ENCODE peak calls at places on chromosomes 12 and 14, in six cellular contexts. D, I, R, W, K and N are unnamed samples.

GRCh38 chr12:124625867-124626675 is 58.7 kb upstream of the NCOR2 start:
- DNase-seq in D (peak; percentile 76), R (peak; percentile 70), K (peak; percentile 91), W (peak; percentile 16), I (no peak), N (no peak)

GRCh38 chr12:51181558-51181957 is 8.6 kb upstream of the TFCP2 start:
- DNase-seq in R (no peak), D (no peak), I (no peak), W (no peak), K (no peak), N (no peak)

GRCh38 chr12:72543777-72544467 is 271.8 kb downstream of the TRHDE start:
- DNase-seq in W (no peak), R (no peak), I (no peak), D (no peak), K (no peak), N (no peak)

GRCh38 chr12:98332626-98333025 is 182.8 kb upstream of the TMPO start:
- DNase-seq in D (no peak), R (no peak), W (no peak), K (no peak), I (no peak), N (no peak)

GRCh38 chr12:6643569-6644256 is 3.5 kb downstream of the ACRBP start:
- DNase-seq in R (no peak), W (no peak), K (no peak), D (no peak), I (no peak), N (no peak)

GRCh38 chr12:42296503-42297109 is 29.3 kb downstream of the ZCRB1 start:
- DNase-seq in D (no peak), W (peak; percentile 50), K (no peak), R (peak; percentile 28), I (no peak), N (peak; percentile 54)

GRCh38 chr12:81800298-81801148 is 41.4 kb upstream of the PPFIA2 start:
- DNase-seq in R (no peak), D (no peak), W (no peak), I (no peak), K (no peak), N (no peak)

GRCh38 chr14:68392393-68393085 is 400.3 kb downstream of the ZFP36L1 start:
- DNase-seq in R (no peak), D (no peak), W (peak; percentile 13), K (no peak), I (no peak), N (no peak)

GRCh38 chr12:43847427-43847826 is 11.5 kb downstream of the TMEM117 start:
- DNase-seq in D (no peak), W (no peak), I (no peak), R (no peak), K (no peak), N (no peak)

GRCh38 chr14:85315891-85316290 is 214.1 kb upstream of the FLRT2 start:
- DNase-seq in I (no peak), W (no peak), D (no peak), R (no peak), K (no peak), N (no peak)

GRCh38 chr14:41362134-41362533 is 244.5 kb upstream of the LRFN5 start:
- DNase-seq in I (no peak), K (no peak), D (no peak), W (no peak), R (no peak), N (no peak)

GRCh38 chr14:99604766-99605298 is 825 bp upstream of the CCDC85C start:
- DNase-seq in D (peak; percentile 56), K (peak; percentile 52), R (peak; percentile 39), W (no peak), I (peak; percentile 46), N (no peak)

GRCh38 chr12:68648179-68648578 is 37.5 kb downstream of the RAP1B start:
- DNase-seq in W (no peak), I (no peak), D (no peak), R (no peak), K (no peak), N (no peak)

GRCh38 chr12:119154435-119154818 is 24.3 kb upstream of the HSPB8 start:
- DNase-seq in K (no peak), D (no peak), W (no peak), I (peak; percentile 97), R (peak; percentile 73), N (peak; percentile 77)

GRCh38 chr14:100567009-100567876 is 20.0 kb downstream of the BEGAIN start:
- DNase-seq in R (no peak), W (no peak), K (no peak), D (no peak), I (peak; percentile 39), N (no peak)

GRCh38 chr14:59275668-59276067 is 87.2 kb downstream of the DAAM1 start:
- DNase-seq in D (peak; percentile 45), K (peak; percentile 89), W (peak; percentile 66), R (no peak), I (no peak), N (no peak)

GRCh38 chr12:65965358-65965757 is 141.1 kb downstream of the HMGA2 start:
- DNase-seq in D (no peak), K (no peak), I (no peak), W (no peak), R (no peak), N (no peak)

GRCh38 chr14:94867209-94867608 is 97.3 kb upstream of the GSC start:
- DNase-seq in D (no peak), W (no peak), R (no peak), K (no peak), I (no peak), N (no peak)

GRCh38 chr14:29817767-29818166 is 109.9 kb downstream of the PRKD1 start:
- DNase-seq in R (no peak), D (no peak), I (no peak), K (no peak), W (no peak), N (no peak)

GRCh38 chr14:101604935-101605767 is 43.9 kb downstream of the DIO3 start:
- DNase-seq in W (no peak), R (no peak), I (no peak), K (no peak), D (no peak), N (no peak)

GRCh38 chr14:24037658-24038037 is 14.2 kb upstream of the CARMIL3 start:
- DNase-seq in R (no peak), W (no peak), I (no peak), K (no peak), D (no peak), N (no peak)

GRCh38 chr14:92161521-92161920 is 39.8 kb downstream of the CPSF2 start:
- DNase-seq in K (no peak), R (no peak), I (no peak), W (no peak), D (no peak), N (no peak)

GRCh38 chr12:65609359-65609771 is 214.9 kb upstream of the HMGA2 start:
- DNase-seq in I (no peak), R (no peak), D (no peak), W (no peak), K (peak; percentile 79), N (no peak)

GRCh38 chr12:79451988-79452387 is 238.8 kb downstream of the PAWR start:
- DNase-seq in K (peak; percentile 99), W (peak; percentile 31), D (no peak), I (no peak), R (no peak), N (no peak)

GRCh38 chr12:124777399-124778372 is 86.0 kb downstream of the SCARB1 start:
- DNase-seq in I (no peak), R (no peak), D (no peak), K (no peak), W (peak; percentile 91), N (no peak)

GRCh38 chr14:33465952-33466700 is 484.7 kb downstream of the EGLN3 start:
- DNase-seq in D (no peak), K (no peak), I (no peak), R (no peak), W (no peak), N (no peak)

GRCh38 chr12:46459111-46459510 is 86.5 kb upstream of the SLC38A2 start:
- DNase-seq in K (peak; percentile 74), I (no peak), W (no peak), R (no peak), D (no peak), N (no peak)

GRCh38 chr12:13179159-13180074 is 17.1 kb upstream of the EMP1 start:
- DNase-seq in R (no peak), I (peak; percentile 68), K (no peak), W (no peak), D (peak; percentile 33), N (peak; percentile 80)

GRCh38 chr12:75526655-75527511 is 15.5 kb upstream of the KRR1 start:
- DNase-seq in K (peak; percentile 70), I (peak; percentile 13), D (peak; percentile 48), R (peak; percentile 20), W (peak; percentile 45), N (no peak)
- TF ChIP-seq JUN in K (no peak), I (no peak), D (no peak), R (no peak), W (no peak), N (no peak)

GRCh38 chr14:46322076-46322475 is 329.5 kb downstream of the RPL10L start:
- DNase-seq in I (no peak), D (no peak), K (no peak), R (no peak), W (no peak), N (no peak)

GRCh38 chr14:46322730-46323425 is 328.7 kb downstream of the RPL10L start:
- DNase-seq in D (no peak), K (peak; percentile 89), W (no peak), R (no peak), I (no peak), N (no peak)

GRCh38 chr14:46325777-46326176 is 325.8 kb downstream of the RPL10L start:
- DNase-seq in W (no peak), K (no peak), D (no peak), R (no peak), I (no peak), N (no peak)

DNA sequence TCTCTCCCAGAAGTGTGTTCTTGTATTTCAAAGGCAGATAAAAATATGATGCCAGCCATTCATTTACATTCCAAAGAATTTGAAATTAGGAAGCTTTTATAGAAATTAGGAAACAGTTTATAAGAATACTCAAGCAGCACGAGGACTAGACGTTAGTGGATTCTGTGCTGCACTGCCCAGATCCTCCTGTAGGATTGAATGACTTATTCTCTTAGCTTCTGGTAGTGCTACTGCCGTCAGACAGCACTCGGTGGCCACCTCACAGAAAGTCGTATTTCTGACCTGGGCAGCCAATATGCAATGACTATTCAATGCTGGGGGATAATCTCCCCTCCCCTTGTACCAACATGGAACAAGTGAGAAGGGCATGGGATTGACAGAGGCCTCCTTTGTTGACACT is 326.4 kb downstream of the RPL10L start:
- DNase-seq in I (no peak), R (no peak), K (no peak), D (no peak), W (no peak), N (no peak)
- TF ChIP-seq JUN in I (no peak), R (no peak), K (no peak), D (no peak), W (no peak), N (no peak)

GRCh38 chr14:22190411-22191191 is 398.4 kb downstream of the DAD1 start:
- DNase-seq in I (no peak), K (no peak), D (no peak), R (no peak), W (no peak), N (no peak)
- TF ChIP-seq JUN in I (no peak), K (no peak), D (no peak), R (no peak), W (no peak), N (no peak)

DNA sequence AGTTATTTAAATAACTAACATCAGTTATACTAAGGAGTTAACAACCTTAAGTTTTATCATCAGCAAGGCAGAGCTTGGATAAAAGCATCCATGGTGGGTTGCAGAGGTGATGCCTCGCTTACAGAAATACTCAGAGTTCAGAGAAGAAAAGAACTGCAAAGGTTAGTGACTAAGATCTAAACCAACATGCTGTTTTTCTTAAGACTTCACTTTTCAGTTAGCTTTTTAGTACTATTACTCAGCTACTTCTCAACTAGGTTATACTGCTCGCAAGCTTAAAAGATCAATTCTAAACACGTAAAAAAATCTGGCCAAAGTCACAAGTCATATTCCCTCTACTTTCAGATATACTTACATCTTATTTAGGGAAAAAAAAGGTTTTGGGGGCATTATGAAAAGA is 2.8 kb downstream of the PPP1CC start:
- DNase-seq in R (no peak), K (no peak), D (no peak), I (no peak), W (no peak), N (no peak)
- TF ChIP-seq JUN in R (no peak), K (no peak), D (no peak), I (no peak), W (no peak), N (no peak)